ENCODE peak calls at places on chromosomes 5 and 9, in four cellular contexts. K, H, Y and G are unnamed samples.

GRCh38 chr9:18727904-18728303 is 254.0 kb downstream of the ADAMTSL1 start:
- DNase-seq in H (no peak), K (no peak), Y (no peak), G (no peak)

GRCh38 chr5:44952376-44952775 is 143.6 kb downstream of the MRPS30 start:
- DNase-seq in Y (no peak), K (no peak), H (peak), G (peak)

GRCh38 chr9:127452481-127453092 is 1.3 kb downstream of the LRSAM1 start:
- DNase-seq in K (no peak), Y (no peak), H (peak), G (peak)

GRCh38 chr9:89394412-89394811 is 76.1 kb downstream of the SECISBP2 start:
- DNase-seq in H (no peak), K (no peak), Y (no peak), G (no peak)

GRCh38 chr5:139646912-139647391 is 1.2 kb upstream of the CXXC5 start:
- DNase-seq in H (no peak), Y (no peak), K (no peak), G (no peak)

GRCh38 chr9:82580921-82581320 is 482.0 kb downstream of the RASEF start:
- DNase-seq in H (no peak), Y (no peak), K (no peak), G (no peak)

GRCh38 chr5:95720094-95720793 is 10.9 kb upstream of the RHOBTB3 start:
- DNase-seq in H (no peak), Y (no peak), K (no peak), G (peak)

GRCh38 chr9:20788526-20789421 is 104.7 kb downstream of the FOCAD start:
- DNase-seq in K (no peak), Y (no peak), H (no peak), G (peak)

GRCh38 chr9:76893395-76893932 is 12.4 kb downstream of the PRUNE2 start:
- DNase-seq in K (no peak), Y (no peak), H (no peak), G (peak)

GRCh38 chr5:138701678-138702077 is 51.5 kb upstream of the CTNNA1 start:
- DNase-seq in K (no peak), H (no peak), Y (no peak), G (no peak)

GRCh38 chr5:652023-652515 is 39.9 kb downstream of the CEP72 start:
- DNase-seq in K (no peak), Y (no peak), H (no peak), G (no peak)

GRCh38 chr5:82174128-82174918 is 103.8 kb downstream of the RPS23 start:
- DNase-seq in H (peak), Y (peak), K (no peak), G (peak)

GRCh38 chr9:17669206-17669605 is 90.3 kb downstream of the SH3GL2 start:
- DNase-seq in K (no peak), Y (no peak), H (no peak), G (no peak)

GRCh38 chr5:32172908-32173393 is 1.2 kb downstream of the GOLPH3 start:
- DNase-seq in Y (no peak), H (no peak), K (no peak), G (no peak)

GRCh38 chr9:115335441-115335840 is 217.5 kb upstream of the TNC start:
- DNase-seq in Y (no peak), K (no peak), H (no peak), G (no peak)

GRCh38 chr9:115263731-115264130 is 145.8 kb upstream of the TNC start:
- DNase-seq in Y (no peak), H (no peak), K (no peak), G (peak)

GRCh38 chr9:18606831-18607230 is 132.9 kb downstream of the ADAMTSL1 start:
- DNase-seq in H (no peak), Y (no peak), K (no peak), G (peak)

GRCh38 chr9:90142580-90142979 is 500.0 kb downstream of the DIRAS2 start:
- DNase-seq in H (peak), Y (peak), K (no peak), G (peak)

GRCh38 chr9:133558191-133559126 is 24.0 kb downstream of the ADAMTSL2 start:
- DNase-seq in H (no peak), Y (no peak), K (no peak), G (peak)

GRCh38 chr9:129823163-129823933 is 588 bp downstream of the TOR1A start:
- DNase-seq in K (no peak), H (no peak), Y (peak), G (peak)

GRCh38 chr9:37706290-37706689 is 47.3 kb upstream of the TRMT10B start:
- DNase-seq in H (no peak), K (no peak), Y (no peak), G (peak)

GRCh38 chr5:143400541-143401252 is 2.8 kb downstream of the NR3C1 start:
- DNase-seq in H (no peak), Y (no peak), K (no peak), G (peak)

GRCh38 chr9:75545292-75545691 is 345.2 kb upstream of the PCSK5 start:
- DNase-seq in H (no peak), K (no peak), Y (no peak), G (no peak)

GRCh38 chr9:94757158-94757557 is 30.7 kb downstream of the AOPEP start:
- DNase-seq in K (no peak), H (no peak), Y (no peak), G (peak)

GRCh38 chr5:119059740-119060255 is 11.1 kb upstream of the DMXL1 start:
- DNase-seq in Y (no peak), H (no peak), K (no peak), G (no peak)

GRCh38 chr9:16704489-16705111 is 165.9 kb downstream of the BNC2 start:
- DNase-seq in H (peak), Y (no peak), K (no peak), G (peak)

GRCh38 chr5:157025093-157025698 is 33.7 kb downstream of the HAVCR1 start:
- DNase-seq in K (no peak), H (no peak), Y (peak), G (no peak)

GRCh38 chr5:127256886-127257597 is 33.6 kb upstream of the MEGF10 start:
- DNase-seq in H (peak), Y (no peak), K (no peak), G (no peak)

GRCh38 chr5:39148983-39149534 is 70.3 kb downstream of the FYB1 start:
- DNase-seq in H (no peak), K (no peak), Y (no peak), G (peak)

GRCh38 chr9:93203713-93204469 is 20.0 kb downstream of the WNK2 start:
- DNase-seq in K (no peak), Y (no peak), H (no peak), G (no peak)

GRCh38 chr5:137461636-137462596 is 37.2 kb downstream of the SPOCK1 start:
- DNase-seq in H (no peak), Y (no peak), K (no peak), G (no peak)
- TF ChIP-seq CTCF in H (no peak), Y (no peak), K (no peak), G (peak)

GRCh38 chr5:134904621-134905245 is at the start of gene PCBD2:
- DNase-seq in Y (peak), K (peak), H (peak), G (peak)
- TF ChIP-seq CTCF in Y (peak), K (peak), H (peak), G (peak)

GRCh38 chr5:136075339-136075885 is 46.6 kb downstream of the TGFBI start:
- DNase-seq in K (no peak), Y (no peak), H (no peak), G (peak)
- TF ChIP-seq CTCF in K (no peak), Y (no peak), H (no peak), G (no peak)

GRCh38 chr9:111150241-111150640 is 112.0 kb upstream of the LPAR1 start:
- DNase-seq in H (no peak), Y (no peak), K (no peak), G (no peak)

GRCh38 chr9:111147021-111147420 is 108.8 kb upstream of the LPAR1 start:
- DNase-seq in H (no peak), K (no peak), Y (no peak), G (no peak)

GRCh38 chr9:111152614-111153013 is 114.3 kb upstream of the LPAR1 start:
- DNase-seq in Y (no peak), K (no peak), H (no peak), G (no peak)

GRCh38 chr9:111148994-111149759 is 110.9 kb upstream of the LPAR1 start:
- DNase-seq in K (no peak), Y (no peak), H (peak), G (no peak)

GRCh38 chr9:111148390-111148993 is 110.2 kb upstream of the LPAR1 start:
- DNase-seq in H (no peak), Y (no peak), K (no peak), G (peak)
- TF ChIP-seq CTCF in H (no peak), Y (no peak), K (no peak), G (no peak)

GRCh38 chr5:164009628-164010027 is 504.2 kb downstream of the MAT2B start:
- DNase-seq in K (no peak), Y (no peak), H (no peak), G (no peak)

GRCh38 chr5:164012376-164012775 is 507.0 kb downstream of the MAT2B start:
- DNase-seq in Y (no peak), H (no peak), K (no peak), G (no peak)

GRCh38 chr5:164007062-164007461 is 501.6 kb downstream of the MAT2B start:
- DNase-seq in Y (no peak), K (no peak), H (no peak), G (no peak)

GRCh38 chr5:164013077-164013670 is 507.8 kb downstream of the MAT2B start:
- DNase-seq in K (peak), H (peak), Y (no peak), G (peak)

DNA sequence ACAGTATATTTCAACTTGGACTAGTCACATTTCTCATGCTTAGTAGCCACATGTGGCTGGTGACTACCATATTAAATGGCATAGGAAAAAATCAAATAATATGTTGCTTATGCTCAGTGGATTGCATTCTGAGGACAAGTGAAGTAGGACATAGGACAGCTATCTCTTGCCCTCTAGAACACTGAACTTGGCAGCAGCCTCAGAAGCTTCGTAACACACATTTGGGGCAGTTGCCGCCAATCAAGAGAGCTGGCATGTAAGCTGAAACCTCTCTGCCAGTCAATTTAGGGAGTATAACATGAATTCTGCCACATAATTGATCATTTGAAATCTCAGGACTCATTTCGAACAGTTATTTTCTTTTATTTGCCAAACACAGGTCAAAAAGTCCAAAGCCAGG is 505.5 kb downstream of the MAT2B start:
- DNase-seq in H (no peak), Y (no peak), K (no peak), G (no peak)
- TF ChIP-seq CTCF in H (no peak), Y (no peak), K (no peak), G (no peak)

DNA sequence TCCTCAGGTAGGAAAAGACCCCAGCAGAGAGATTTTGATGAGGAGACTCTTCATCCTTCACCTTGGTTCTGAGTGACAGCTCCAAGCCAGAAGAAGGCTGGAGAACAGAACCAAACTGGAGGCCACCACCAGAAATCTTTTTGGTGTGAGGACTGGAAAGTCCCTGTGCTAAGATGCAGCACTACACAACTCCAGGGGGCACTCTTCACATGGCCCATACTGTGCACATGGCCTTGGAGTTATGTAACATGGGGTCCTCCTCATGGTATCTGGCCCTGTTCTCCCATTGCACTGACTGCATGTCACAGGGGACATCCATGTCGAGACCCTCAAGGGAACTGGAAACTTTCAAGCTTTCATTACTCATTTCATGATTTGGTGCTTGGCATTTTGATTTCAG is 17.3 kb upstream of the STX17 start:
- DNase-seq in Y (no peak), K (no peak), H (no peak), G (no peak)
- TF ChIP-seq CTCF in Y (no peak), K (no peak), H (no peak), G (no peak)

GRCh38 chr5:161851691-161852299 is 3.9 kb downstream of the GABRA1 start:
- DNase-seq in K (no peak), Y (no peak), H (no peak), G (no peak)
- TF ChIP-seq CTCF in K (peak), Y (no peak), H (no peak), G (no peak)

GRCh38 chr5:91641730-91642350 is 258.7 kb upstream of the ARRDC3 start:
- DNase-seq in K (no peak), H (no peak), Y (no peak), G (peak)
- TF ChIP-seq CTCF in K (peak), H (no peak), Y (peak), G (peak)

GRCh38 chr5:73896668-73897067 is 270.7 kb downstream of the ARHGEF28 start:
- DNase-seq in K (no peak), H (no peak), Y (no peak), G (no peak)
- TF ChIP-seq CTCF in K (no peak), H (no peak), Y (no peak), G (no peak)

GRCh38 chr5:141245250-141245717 is at the start of gene PCDHB15:
- DNase-seq in H (peak), Y (no peak), K (no peak), G (no peak)
- TF ChIP-seq CTCF in H (no peak), Y (no peak), K (no peak), G (no peak)